ENCODE peak calls at places on chromosomes 16 and 17, in seven cellular contexts. O, S, Z, U, Q, T and K are unnamed samples.

GRCh38 chr16:46828292-46828691 is 2.7 kb downstream of the C16orf87 start:
- DNase-seq in O (no peak), S (no peak), Z (no peak), U (no peak), Q (no peak), T (no peak), K (no peak)

GRCh38 chr16:20049831-20050230 is 23.9 kb downstream of the GPR139 start:
- DNase-seq in O (no peak), S (no peak), Z (no peak), U (no peak), Q (no peak), T (no peak), K (no peak)

GRCh38 chr17:79978545-79978852 is 57.2 kb downstream of the TBC1D16 start:
- DNase-seq in O (peak; percentile 74), S (no peak), Z (peak; percentile 35), U (no peak), Q (no peak), T (no peak), K (no peak)

GRCh38 chr17:75096082-75096625 is 8.4 kb downstream of the SLC16A5 start:
- DNase-seq in O (no peak), S (peak; percentile 71), Z (peak; percentile 65), U (peak; percentile 75), Q (peak; percentile 72), T (peak; percentile 95), K (peak; percentile 90)

GRCh38 chr16:75818491-75818890 is 92.2 kb upstream of the CPHXL start:
- DNase-seq in O (no peak), S (no peak), Z (no peak), U (no peak), Q (peak; percentile 0), T (no peak), K (no peak)

GRCh38 chr17:31391496-31391949 is at the start of gene RAB11FIP4:
- DNase-seq in O (no peak), S (no peak), Z (no peak), U (no peak), Q (peak; percentile 52), T (no peak), K (no peak)

GRCh38 chr17:29747660-29748059 is 124.9 kb upstream of the CORO6 start:
- DNase-seq in O (no peak), S (no peak), Z (no peak), U (no peak), Q (no peak), T (no peak), K (no peak)

GRCh38 chr17:50684612-50685333 is 22.9 kb downstream of the ANKRD40 start:
- DNase-seq in O (no peak), S (no peak), Z (no peak), U (no peak), Q (no peak), T (no peak), K (no peak)

GRCh38 chr17:65039349-65039988 is 17.1 kb downstream of the GNA13 start:
- DNase-seq in O (no peak), S (no peak), Z (no peak), U (no peak), Q (no peak), T (no peak), K (no peak)

GRCh38 chr16:85400305-85401205 is 212.6 kb upstream of the GSE1 start:
- DNase-seq in O (no peak), S (no peak), Z (peak; percentile 13), U (peak; percentile 3), Q (no peak), T (no peak), K (no peak)

GRCh38 chr16:86737083-86737482 is 158.7 kb downstream of the FOXL1 start:
- DNase-seq in O (no peak), S (no peak), Z (no peak), U (no peak), Q (no peak), T (no peak), K (no peak)

GRCh38 chr17:9401434-9401833 is 174.2 kb downstream of the STX8 start:
- DNase-seq in O (no peak), S (no peak), Z (no peak), U (no peak), Q (peak; percentile 29), T (no peak), K (peak; percentile 56)

GRCh38 chr17:40061532-40062038 is 1.2 kb upstream of the THRA start:
- DNase-seq in O (no peak), S (peak; percentile 3), Z (peak; percentile 26), U (no peak), Q (no peak), T (no peak), K (no peak)

GRCh38 chr17:62064791-62065563 is at the start of gene MED13:
- DNase-seq in O (peak; percentile 46), S (peak; percentile 65), Z (peak; percentile 83), U (peak; percentile 66), Q (peak; percentile 44), T (no peak), K (no peak)

GRCh38 chr17:72566671-72567484 is 446.1 kb downstream of the SOX9 start:
- DNase-seq in O (no peak), S (no peak), Z (no peak), U (no peak), Q (no peak), T (no peak), K (no peak)

GRCh38 chr17:73991260-73991659 is 212.2 kb upstream of the RPL38 start:
- DNase-seq in O (no peak), S (no peak), Z (no peak), U (no peak), Q (no peak), T (no peak), K (no peak)

GRCh38 chr17:17440938-17441730 is 35.7 kb upstream of the MED9 start:
- DNase-seq in O (no peak), S (no peak), Z (no peak), U (no peak), Q (no peak), T (no peak), K (no peak)

GRCh38 chr17:38451840-38452529 is 23.7 kb downstream of the ARHGAP23 start:
- DNase-seq in O (peak; percentile 79), S (peak; percentile 69), Z (no peak), U (no peak), Q (peak; percentile 97), T (no peak), K (no peak)

GRCh38 chr16:49183911-49184310 is 97.7 kb downstream of the CBLN1 start:
- DNase-seq in O (no peak), S (no peak), Z (no peak), U (no peak), Q (no peak), T (peak; percentile 31), K (no peak)

GRCh38 chr16:12320298-12320706 is 343.8 kb downstream of the SNX29 start:
- DNase-seq in O (no peak), S (no peak), Z (no peak), U (no peak), Q (no peak), T (no peak), K (peak; percentile 83)

GRCh38 chr17:16027708-16028584 is 28.3 kb downstream of the TTC19 start:
- DNase-seq in O (peak; percentile 29), S (no peak), Z (peak; percentile 46), U (no peak), Q (peak; percentile 85), T (peak; percentile 85), K (peak; percentile 88)

GRCh38 chr17:46736100-46736499 is 82.4 kb downstream of the WNT3 start:
- DNase-seq in O (no peak), S (no peak), Z (no peak), U (no peak), Q (no peak), T (no peak), K (no peak)

GRCh38 chr16:49382916-49383315 is 9.3 kb downstream of the C16orf78 start:
- DNase-seq in O (no peak), S (no peak), Z (no peak), U (no peak), Q (no peak), T (peak; percentile 29), K (no peak)

DNA sequence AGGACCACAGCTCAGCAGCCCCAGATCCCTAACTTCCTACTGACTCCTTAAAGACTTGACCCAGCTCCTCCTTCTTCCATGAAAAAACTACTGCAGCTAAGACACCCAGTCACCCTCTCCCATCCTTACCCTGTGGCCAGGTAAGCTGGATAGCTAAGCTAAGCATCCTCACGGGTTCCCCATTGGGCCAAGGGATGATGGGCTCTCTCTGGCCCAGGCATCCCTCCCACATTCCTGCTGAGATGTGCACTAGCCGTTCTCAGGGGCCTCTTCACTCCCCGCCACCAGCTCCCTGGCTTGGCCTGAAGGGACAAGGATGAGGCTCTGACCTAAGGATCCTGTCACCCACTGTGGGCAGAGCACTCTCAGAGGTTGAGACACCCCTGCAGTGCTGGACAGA is 8.5 kb downstream of the SLC12A4 start:
- DNase-seq in O (no peak), S (no peak), Z (no peak), U (no peak), Q (no peak), T (no peak), K (no peak)
- H3K36me3 ChIP-seq in O (no peaks in the 10 kb centered on the region), S (peaks cover 82% of the 10 kb centered on the region), Z (no peaks in the 10 kb centered on the region), U (peaks cover 79% of the 10 kb centered on the region), Q (peaks cover 11% of the 10 kb centered on the region), T (peaks cover 10% of the 10 kb centered on the region), K (no peaks in the 10 kb centered on the region)

DNA sequence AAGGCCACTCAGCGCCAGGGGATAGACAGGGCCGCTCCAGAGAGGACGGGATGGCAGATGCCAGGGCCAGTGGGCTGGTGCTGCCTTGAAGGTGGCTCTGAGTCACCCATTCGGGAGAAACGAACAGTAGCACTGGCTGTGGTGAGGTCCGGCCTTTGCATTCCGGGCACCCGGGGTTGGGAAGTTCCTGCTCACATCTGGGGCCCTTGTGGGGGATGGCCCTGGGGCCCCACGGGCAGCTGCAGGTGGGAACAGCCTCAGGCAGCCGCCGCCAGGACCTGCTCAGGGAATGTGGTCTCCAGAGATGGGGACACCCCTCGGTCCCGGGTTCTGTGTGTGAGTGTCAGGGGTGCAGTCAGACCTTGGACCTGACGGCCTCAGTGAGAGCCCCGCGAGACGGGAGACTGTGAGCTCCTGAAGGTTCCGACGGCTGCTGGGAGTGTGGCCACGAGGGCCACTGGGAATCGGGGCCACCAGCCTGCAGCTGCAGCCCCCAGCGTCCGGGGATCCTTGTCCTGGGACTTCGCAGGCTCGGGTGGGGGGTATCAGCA is 1.4 kb downstream of the CBFA2T3 start:
- DNase-seq in O (no peak), S (no peak), Z (no peak), U (no peak), Q (no peak), T (no peak), K (no peak)
- H3K4me3 ChIP-seq in O (no peak overlapping the region), S (peak overlapping the region; percentile 32), Z (no peak overlapping the region), U (peak overlapping the region; percentile 48), Q (no peak overlapping the region), T (no peak overlapping the region), K (no peak overlapping the region)

DNA sequence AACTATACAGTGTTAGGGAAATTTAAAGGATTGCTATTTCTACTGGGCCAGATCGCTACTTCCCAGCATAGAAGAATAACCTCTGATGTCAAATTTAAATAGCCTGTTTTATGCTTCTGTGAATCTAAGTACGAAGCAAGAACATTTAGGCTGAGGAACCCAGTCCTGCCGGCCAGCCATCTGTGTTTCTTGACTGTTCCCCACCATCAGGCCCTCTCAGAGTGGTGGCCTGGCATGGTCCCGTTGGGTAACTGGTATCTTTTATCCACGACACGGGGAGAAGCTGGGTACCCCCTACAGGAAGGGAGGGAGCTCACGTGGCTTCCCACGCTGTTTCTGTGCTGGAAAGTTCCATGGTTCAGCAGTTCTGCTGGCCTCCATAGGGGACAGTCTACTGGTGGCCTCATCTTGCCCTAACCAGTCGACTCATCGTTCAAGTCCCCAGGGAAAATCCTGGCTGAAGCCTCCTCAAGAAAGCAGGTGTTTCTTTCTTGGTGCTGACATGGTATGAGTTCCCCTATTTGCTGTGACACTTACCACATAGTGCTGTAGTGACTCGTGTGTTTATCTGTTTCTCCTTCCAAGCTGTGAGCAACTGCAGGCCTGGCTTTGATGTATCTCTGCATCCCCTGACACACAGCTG is 201.7 kb upstream of the NLRP1 start:
- DNase-seq in O (no peak), S (no peak), Z (no peak), U (no peak), Q (no peak), T (no peak), K (peak; percentile 77)
- TF ChIP-seq CTCF in O (no peak), S (no peak), Z (no peak), U (no peak), Q (no peak), T (no peak), K (no peak)

GRCh38 chr16:68948230-68948910 is 105.0 kb downstream of the TANGO6 start:
- DNase-seq in O (no peak), S (no peak), Z (no peak), U (no peak), Q (no peak), T (no peak), K (no peak)
- H3K36me3 ChIP-seq in O (no peaks in the 10 kb centered on the region), S (peaks cover 16% of the 10 kb centered on the region), Z (no peaks in the 10 kb centered on the region), U (peaks cover 18% of the 10 kb centered on the region), Q (no peaks in the 10 kb centered on the region), T (no peaks in the 10 kb centered on the region), K (no peaks in the 10 kb centered on the region)